ENCODE peak calls at places on chromosomes 11 and 22, in five cellular contexts. C is HCEC 1CT; I is KG1; P is activated gamma-delta T cell; V is activated naive CD8-positive, alpha-beta T cell treated with anti-CD3 and anti-CD28 coated beads, Interleukin-2, amount 50 U/mL, for 24 hours. R is an unnamed sample.

GRCh38 chr11:120612363-120613263 is 101.1 kb downstream of the GRIK4 start:
- DNase-seq in P (no peak), V (no peak), I (no peak), C (peak; percentile 88), R (no peak)

GRCh38 chr11:5596611-5597201 is at the start of gene TRIM6:
- DNase-seq in I (no peak), P (no peak), C (peak; percentile 47), V (no peak), R (peak; percentile 38)

GRCh38 chr11:125147280-125147679 is 17.3 kb upstream of the PKNOX2 start:
- DNase-seq in I (no peak), P (no peak), C (no peak), V (no peak), R (no peak)

GRCh38 chr11:64659417-64660144 is 63.4 kb downstream of the NRXN2 start:
- DNase-seq in C (peak; percentile 88), I (no peak), P (no peak), V (no peak), R (peak; percentile 75)

GRCh38 chr11:61532136-61533038 is 23.8 kb downstream of the LRRC10B start:
- DNase-seq in I (peak; percentile 15), C (peak; percentile 20), P (no peak), V (peak; percentile 53), R (peak; percentile 23)

GRCh38 chr11:116694017-116694725 is 78.6 kb downstream of the BUD13 start:
- DNase-seq in V (no peak), I (no peak), P (no peak), C (no peak), R (no peak)

GRCh38 chr11:22879615-22880014 is 19.3 kb upstream of the CCDC179 start:
- DNase-seq in V (no peak), I (no peak), P (no peak), C (no peak), R (peak; percentile 2)

GRCh38 chr22:27961182-27961581 is 42.1 kb upstream of the PITPNB start:
- DNase-seq in P (no peak), V (no peak), I (no peak), C (no peak), R (no peak)

GRCh38 chr11:111833524-111833923 is 37.9 kb downstream of the ALG9 start:
- DNase-seq in P (no peak), C (no peak), I (no peak), V (no peak), R (no peak)

GRCh38 chr11:88484873-88485621 is 147.5 kb upstream of the CTSC start:
- DNase-seq in C (peak; percentile 71), P (no peak), V (peak; percentile 40), I (peak; percentile 20), R (peak; percentile 37)

GRCh38 chr22:24424001-24424900 is 3.1 kb upstream of the ADORA2A start:
- DNase-seq in P (peak; percentile 30), I (no peak), C (no peak), V (peak; percentile 51), R (no peak)

GRCh38 chr11:125239585-125240331 is 75.2 kb downstream of the PKNOX2 start:
- DNase-seq in P (no peak), V (no peak), I (no peak), C (no peak), R (no peak)

GRCh38 chr11:17924713-17925112 is 88.1 kb downstream of the SERGEF start:
- DNase-seq in P (no peak), I (no peak), V (no peak), C (no peak), R (no peak)

GRCh38 chr22:31734512-31734911 is 15.4 kb downstream of the PRR14L start:
- DNase-seq in C (peak; percentile 84), I (no peak), P (no peak), V (no peak), R (peak; percentile 52)

GRCh38 chr22:40251106-40251505 is 73.4 kb downstream of the TNRC6B start:
- DNase-seq in I (no peak), V (no peak), P (no peak), C (no peak), R (no peak)

GRCh38 chr11:119316729-119317591 is at the start of gene MCAM:
- DNase-seq in V (no peak), C (no peak), P (no peak), I (no peak), R (peak; percentile 11)

GRCh38 chr11:5815534-5815933 is 6.8 kb downstream of the OR52N2 start:
- DNase-seq in P (no peak), C (no peak), V (no peak), I (no peak), R (no peak)

GRCh38 chr11:6757373-6757967 is 14.3 kb downstream of the OR2AG2 start:
- DNase-seq in C (peak; percentile 55), P (no peak), V (peak; percentile 49), I (peak; percentile 62), R (peak; percentile 74)